ENCODE peak calls at places on chromosomes 7 and 10, in four cellular contexts. Z, T, S and G are unnamed samples.

GRCh38 chr10:5776150-5776880 is 36.9 kb downstream of the GDI2 start:
- DNase-seq in Z (no peak), T (no peak), S (no peak), G (no peak)

GRCh38 chr10:86693721-86694369 is 25.5 kb downstream of the LDB3 start:
- DNase-seq in Z (peak; percentile 24), S (peak; percentile 63), T (no peak), G (peak; percentile 43)

GRCh38 chr7:18975276-18975675 is 142.2 kb downstream of the TWIST1 start:
- DNase-seq in S (no peak), Z (no peak), T (no peak), G (no peak)

GRCh38 chr7:94907420-94908203 is at the start of gene PPP1R9A:
- DNase-seq in S (peak; percentile 3), Z (no peak), T (peak; percentile 81), G (no peak)

GRCh38 chr10:31263903-31264302 is 55.1 kb upstream of the ZEB1 start:
- DNase-seq in T (no peak), Z (no peak), S (no peak), G (peak; percentile 1)

GRCh38 chr7:157930926-157931466 is 594.2 kb downstream of the DNAJB6 start:
- DNase-seq in S (no peak), T (no peak), Z (no peak), G (no peak)

GRCh38 chr7:121440857-121441503 is 44.9 kb upstream of the FAM3C start:
- DNase-seq in Z (no peak), T (no peak), S (no peak), G (no peak)

GRCh38 chr7:151025924-151026671 is 1.8 kb upstream of the ATG9B start:
- DNase-seq in S (peak; percentile 49), T (no peak), Z (no peak), G (peak; percentile 50)

GRCh38 chr10:109676703-109677102 is 246.6 kb downstream of the XPNPEP1 start:
- DNase-seq in S (no peak), Z (no peak), T (no peak), G (no peak)

GRCh38 chr10:3850999-3851937 is 66.3 kb upstream of the KLF6 start:
- DNase-seq in T (no peak), S (peak; percentile 74), Z (peak; percentile 16), G (peak; percentile 60)

GRCh38 chr10:49552277-49552676 is 13.4 kb upstream of the ERCC6 start:
- DNase-seq in Z (no peak), S (peak; percentile 89), T (no peak), G (peak; percentile 97)

GRCh38 chr7:94276797-94277196 is 117.9 kb upstream of the COL1A2 start:
- DNase-seq in T (no peak), Z (no peak), S (no peak), G (peak; percentile 52)

GRCh38 chr10:43943825-43944360 is 295.2 kb upstream of the ZNF32 start:
- DNase-seq in S (no peak), Z (peak; percentile 4), T (peak; percentile 38), G (no peak)

GRCh38 chr7:75024922-75025321 is 48.7 kb downstream of the RCC1L start:
- DNase-seq in Z (no peak), T (no peak), S (no peak), G (no peak)

GRCh38 chr10:33133557-33133956 is 175.5 kb upstream of the ITGB1 start:
- DNase-seq in S (no peak), T (no peak), Z (no peak), G (peak; percentile 22)

GRCh38 chr7:124459101-124460052 is 306.2 kb downstream of the GPR37 start:
- DNase-seq in S (peak; percentile 59), Z (no peak), T (no peak), G (no peak)

GRCh38 chr7:130387628-130388403 is 7.5 kb downstream of the CPA1 start:
- DNase-seq in S (peak; percentile 41), Z (no peak), T (no peak), G (no peak)

GRCh38 chr10:1643161-1643910 is 94.0 kb downstream of the ADARB2 start:
- DNase-seq in S (no peak), T (no peak), Z (no peak), G (no peak)

GRCh38 chr7:108525327-108525984 is 479 bp downstream of the PNPLA8 start:
- DNase-seq in S (peak; percentile 68), T (no peak), Z (no peak), G (peak; percentile 75)

GRCh38 chr10:126521354-126521753 is 133.1 kb upstream of the ADAM12 start:
- DNase-seq in Z (no peak), T (no peak), S (no peak), G (no peak)

GRCh38 chr10:102152545-102152890 is 329 bp downstream of the NOLC1 start:
- DNase-seq in Z (no peak), T (no peak), S (no peak), G (no peak)

GRCh38 chr7:47301078-47301477 is 280.8 kb downstream of the TNS3 start:
- DNase-seq in Z (no peak), S (no peak), T (no peak), G (no peak)

GRCh38 chr7:129970816-129971215 is 18.1 kb upstream of the UBE2H start:
- DNase-seq in S (no peak), Z (peak; percentile 45), T (no peak), G (no peak)

GRCh38 chr10:69375307-69376151 is 41.2 kb downstream of the TACR2 start:
- DNase-seq in T (no peak), S (no peak), Z (peak; percentile 93), G (no peak)

GRCh38 chr7:12573885-12574284 is 3.4 kb downstream of the SCIN start:
- DNase-seq in Z (no peak), S (no peak), T (no peak), G (no peak)

GRCh38 chr10:52755297-52756062 is 17.1 kb downstream of the MBL2 start:
- DNase-seq in Z (no peak), T (no peak), S (peak; percentile 48), G (peak; percentile 35)

GRCh38 chr7:142714375-142714774 is 34.9 kb upstream of the PRSS1 start:
- DNase-seq in S (no peak), Z (no peak), T (no peak), G (no peak)

GRCh38 chr7:142711722-142712616 is 37.3 kb upstream of the PRSS1 start:
- DNase-seq in Z (no peak), S (peak; percentile 13), T (no peak), G (peak; percentile 10)

GRCh38 chr10:104268691-104269645 is at the start of gene GSTO2:
- DNase-seq in Z (peak; percentile 99), T (peak; percentile 100), S (peak; percentile 79), G (no peak)

GRCh38 chr10:98266647-98267046 is 1.3 kb downstream of the LOXL4 start:
- DNase-seq in T (no peak), S (no peak), Z (no peak), G (no peak)

GRCh38 chr7:5827755-5828154 is 46.3 kb upstream of the RNF216 start:
- DNase-seq in Z (no peak), S (no peak), T (no peak), G (no peak)

GRCh38 chr10:94307046-94307615 is 55.6 kb downstream of the NOC3L start:
- DNase-seq in Z (no peak), T (no peak), S (no peak), G (no peak)

DNA sequence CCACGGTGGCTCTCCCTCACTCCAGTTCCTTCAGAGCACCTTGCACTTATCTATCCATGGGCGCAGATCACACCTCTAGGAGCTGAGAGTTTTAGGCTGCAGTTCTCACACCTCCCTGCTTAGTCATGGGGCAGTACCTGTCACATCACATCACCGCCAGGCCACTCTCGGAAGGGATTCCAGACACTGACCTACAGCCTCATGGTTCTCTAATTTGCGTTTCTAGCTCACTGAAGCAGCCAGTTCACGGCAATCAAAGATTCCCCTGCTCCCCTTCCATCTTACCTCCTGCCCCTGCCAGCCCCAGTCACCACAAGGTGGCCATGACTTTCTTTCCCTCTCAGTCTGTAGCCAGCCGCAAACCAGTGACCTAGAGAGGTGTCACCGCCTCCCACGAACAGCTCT is 34.2 kb downstream of the ADRB1 start:
- DNase-seq in Z (no peak), S (no peak), T (no peak), G (no peak)
- TF ChIP-seq CTCF in Z (no peak), S (no peak), T (no peak), G (peak; percentile 26)

GRCh38 chr7:85705076-85705475 is 518.2 kb upstream of the SEMA3D start:
- DNase-seq in Z (no peak), S (no peak), T (no peak), G (no peak)

GRCh38 chr7:85699482-85699881 is 512.6 kb upstream of the SEMA3D start:
- DNase-seq in Z (no peak), S (no peak), T (no peak), G (no peak)

DNA sequence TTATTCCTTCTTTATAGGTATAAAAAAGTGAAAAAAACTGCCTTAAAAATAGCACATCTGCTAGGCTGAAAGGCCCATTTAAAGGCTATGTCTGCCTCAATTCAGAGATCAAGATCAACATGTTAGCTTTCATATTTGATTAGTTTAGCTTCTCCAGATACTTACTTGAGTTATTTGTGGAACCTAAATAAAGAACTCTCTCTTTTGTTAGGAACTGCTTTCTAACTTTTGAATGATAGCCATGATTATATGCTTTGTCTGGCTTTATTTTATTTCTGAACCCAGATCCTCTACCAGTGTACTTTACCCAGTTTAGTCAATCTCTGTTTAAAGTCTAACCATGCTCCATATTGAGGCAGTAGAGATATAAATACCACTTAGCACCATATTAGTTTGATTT is 515.5 kb upstream of the SEMA3D start:
- DNase-seq in Z (no peak), T (no peak), S (no peak), G (no peak)
- TF ChIP-seq CTCF in Z (no peak), T (no peak), S (no peak), G (no peak)

GRCh38 chr7:15168489-15168888 is 265.9 kb upstream of the DGKB start:
- DNase-seq in T (no peak), S (no peak), Z (no peak), G (peak; percentile 56)
- TF ChIP-seq CTCF in T (no peak), S (peak; percentile 28), Z (no peak), G (peak; percentile 64)

DNA sequence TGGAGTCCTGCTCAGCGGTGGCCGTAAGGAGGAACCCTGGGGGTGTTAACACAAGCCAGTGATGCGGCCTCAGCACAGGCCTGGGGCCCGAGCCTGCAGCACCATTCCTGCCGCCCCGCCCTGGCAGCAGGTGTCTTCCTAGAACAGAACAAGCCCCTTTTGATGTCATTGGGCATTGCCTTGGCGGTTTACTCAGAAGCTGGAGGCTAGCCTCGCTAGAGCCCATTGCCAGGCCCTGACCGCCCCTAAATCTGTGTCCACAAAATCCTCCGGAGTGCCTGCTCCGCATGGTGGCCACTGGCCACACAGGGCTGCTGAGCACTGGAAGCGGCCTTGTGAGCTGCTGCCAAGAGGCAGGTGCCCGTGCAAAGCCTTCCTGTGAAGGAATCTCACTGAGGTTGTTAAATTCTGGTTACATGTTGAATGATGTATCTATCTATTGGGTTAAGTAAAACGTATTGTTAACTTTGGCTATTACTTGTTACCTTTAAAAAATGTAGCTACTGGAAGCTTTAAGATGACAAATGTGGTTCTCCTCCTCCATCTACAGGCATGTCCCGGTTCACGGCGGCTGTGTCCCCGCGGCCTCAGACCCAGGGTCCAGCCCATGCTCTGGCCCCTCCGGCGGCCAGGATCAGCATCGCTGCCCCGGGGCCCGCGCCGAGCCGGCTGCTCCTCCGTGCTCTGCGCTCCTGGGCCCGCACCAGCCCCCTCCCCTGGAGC is 1.2 kb upstream of the INPP5A start:
- DNase-seq in S (no peak), Z (no peak), T (peak; percentile 64), G (no peak)
- TF ChIP-seq CTCF in S (no peak), Z (no peak), T (no peak), G (no peak)